ENCODE peak calls at places on chromosomes 5 and 9, in seven cellular contexts. K, Z, V, L, B, X and A are unnamed samples. For H3F3A, the result is how much of the 10 kb centered on the place peaks cover.

GRCh38 chr9:115275753-115276152 is 157.8 kb upstream of the TNC start:
- DNase-seq in Z (no peak), X (no peak), L (no peak), B (no peak), K (no peak), V (no peak), A (peak)

GRCh38 chr5:154842689-154843530 is 7.5 kb downstream of the FAXDC2 start:
- DNase-seq in V (no peak), Z (no peak), K (no peak), L (no peak), B (no peak), X (no peak), A (no peak)

GRCh38 chr9:15873573-15874177 is 320.8 kb downstream of the CCDC171 start:
- DNase-seq in Z (no peak), L (peak), B (peak), K (peak), X (peak), V (peak), A (peak)

GRCh38 chr5:54738118-54738972 is 220.8 kb downstream of the SNX18 start:
- DNase-seq in B (no peak), Z (peak), K (peak), X (no peak), V (no peak), L (no peak), A (peak)

GRCh38 chr5:65142511-65143011 is 339.2 kb downstream of the ADAMTS6 start:
- DNase-seq in K (peak), L (peak), X (no peak), V (peak), Z (no peak), B (no peak), A (peak)

GRCh38 chr5:132054031-132054696 is 6.3 kb upstream of the IL3 start:
- DNase-seq in K (no peak), B (no peak), Z (no peak), X (no peak), L (no peak), V (no peak), A (no peak)

GRCh38 chr9:113593682-113594281 is 130.3 kb downstream of the RGS3 start:
- DNase-seq in V (peak), Z (no peak), X (no peak), K (peak), B (peak), L (peak), A (peak)

GRCh38 chr9:133777111-133777791 is 39.1 kb upstream of the SARDH start:
- DNase-seq in L (no peak), B (no peak), X (no peak), V (no peak), Z (no peak), K (no peak), A (no peak)

GRCh38 chr5:142360607-142361120 is 35.8 kb upstream of the SPRY4 start:
- DNase-seq in B (peak), L (peak), V (peak), X (no peak), K (peak), Z (peak), A (peak)

GRCh38 chr5:121693864-121694263 is 157.8 kb upstream of the FTMT start:
- DNase-seq in L (no peak), B (no peak), K (peak), X (no peak), Z (no peak), V (no peak), A (peak)

GRCh38 chr9:76269789-76270188 is 124.4 kb downstream of the RFK start:
- DNase-seq in V (no peak), B (no peak), K (peak), Z (peak), L (no peak), X (no peak), A (no peak)

GRCh38 chr5:66807743-66808142 is 211.6 kb downstream of the MAST4 start:
- DNase-seq in K (peak), X (no peak), V (peak), L (peak), B (peak), Z (peak), A (peak)

GRCh38 chr5:172730222-172730621 is 40.8 kb downstream of the DUSP1 start:
- DNase-seq in B (no peak), K (no peak), V (no peak), X (no peak), Z (no peak), L (no peak), A (no peak)

GRCh38 chr5:67771221-67771620 is 444.3 kb upstream of the PIK3R1 start:
- DNase-seq in X (no peak), V (no peak), L (no peak), B (no peak), Z (no peak), K (no peak), A (no peak)

GRCh38 chr9:98922721-98923435 is 20.8 kb upstream of the COL15A1 start:
- DNase-seq in B (no peak), X (peak), L (no peak), Z (no peak), K (no peak), V (no peak), A (no peak)

GRCh38 chr5:111737716-111738115 is 19.3 kb downstream of the NREP start:
- DNase-seq in X (no peak), K (peak), Z (no peak), B (no peak), V (no peak), L (no peak), A (peak)

GRCh38 chr9:89247431-89248370 is 63.3 kb upstream of the CKS2 start:
- DNase-seq in K (no peak), B (no peak), Z (peak), V (peak), X (no peak), L (peak), A (peak)

GRCh38 chr5:22044229-22044628 is 808.9 kb downstream of the CDH12 start:
- DNase-seq in X (no peak), V (no peak), K (no peak), L (no peak), Z (no peak), B (no peak), A (no peak)

GRCh38 chr5:77015938-77016569 is 14.2 kb upstream of the AGGF1 start:
- DNase-seq in B (no peak), Z (peak), X (peak), L (peak), V (peak), K (peak), A (peak)

GRCh38 chr9:27258662-27259061 is 38.3 kb downstream of the EQTN start:
- DNase-seq in K (no peak), B (no peak), Z (no peak), X (no peak), V (no peak), L (no peak), A (no peak)

GRCh38 chr5:28961806-28962205 is 1923.4 kb upstream of the CDH9 start:
- DNase-seq in Z (no peak), V (no peak), L (no peak), K (no peak), B (no peak), X (no peak), A (no peak)

GRCh38 chr5:161471551-161471950 is 75.0 kb downstream of the GABRB2 start:
- DNase-seq in V (no peak), L (no peak), X (no peak), K (no peak), Z (no peak), B (no peak), A (no peak)

GRCh38 chr5:160525471-160526261 is 104.0 kb downstream of the PTTG1 start:
- DNase-seq in Z (no peak), B (no peak), K (no peak), V (no peak), X (no peak), L (no peak), A (no peak)

GRCh38 chr9:95588724-95589282 is 72.0 kb upstream of the PTCH1 start:
- DNase-seq in L (no peak), B (no peak), V (no peak), K (no peak), X (no peak), Z (no peak), A (no peak)

GRCh38 chr5:2188661-2189060 is 305.9 kb upstream of the IRX4 start:
- DNase-seq in K (no peak), B (no peak), V (no peak), Z (no peak), L (no peak), X (no peak), A (no peak)

GRCh38 chr9:98538203-98538602 is 170.5 kb downstream of the GABBR2 start:
- DNase-seq in L (no peak), Z (no peak), B (no peak), K (no peak), V (peak), X (no peak), A (no peak)

GRCh38 chr9:116027511-116027910 is 126.1 kb upstream of the PAPPA start:
- DNase-seq in V (no peak), Z (no peak), K (peak), B (no peak), X (no peak), L (no peak), A (peak)

GRCh38 chr5:143435207-143435657 is 31.7 kb upstream of the NR3C1 start:
- DNase-seq in X (peak), Z (no peak), K (no peak), V (no peak), B (no peak), L (no peak), A (no peak)

GRCh38 chr5:20974423-20974822 is 986.4 kb upstream of the CDH18 start:
- DNase-seq in X (no peak), L (no peak), B (no peak), Z (no peak), K (no peak), V (peak), A (peak)

GRCh38 chr5:92163906-92164305 is 780.8 kb upstream of the ARRDC3 start:
- DNase-seq in L (no peak), X (no peak), Z (no peak), V (no peak), B (no peak), K (no peak), A (no peak)

GRCh38 chr5:16983022-16983639 is 47.0 kb upstream of the MYO10 start:
- DNase-seq in X (no peak), V (no peak), B (no peak), K (no peak), Z (no peak), L (no peak), A (no peak)

GRCh38 chr5:150446103-150446502 is 3.4 kb downstream of the RPS14 start:
- DNase-seq in B (no peak), L (no peak), Z (no peak), V (no peak), X (no peak), K (no peak), A (no peak)

GRCh38 chr5:150448353-150448752 is 1.2 kb downstream of the RPS14 start:
- DNase-seq in L (no peak), X (no peak), B (no peak), Z (no peak), V (no peak), K (peak), A (no peak)

GRCh38 chr5:150448960-150449490 is 514 bp downstream of the RPS14 start:
- DNase-seq in X (no peak), B (no peak), Z (no peak), V (no peak), K (peak), L (peak), A (no peak)

GRCh38 chr5:150446583-150446982 is 3.0 kb downstream of the RPS14 start:
- DNase-seq in Z (no peak), X (no peak), K (no peak), B (no peak), V (no peak), L (no peak), A (no peak)

GRCh38 chr5:150447188-150447587 is 2.4 kb downstream of the RPS14 start:
- DNase-seq in Z (no peak), V (no peak), K (no peak), X (no peak), B (no peak), L (no peak), A (no peak)
- H3F3A ChIP-seq in Z (half or more), V (half or more), K (half or more), X (under half), B (half or more), L (half or more), A (under half)

DNA sequence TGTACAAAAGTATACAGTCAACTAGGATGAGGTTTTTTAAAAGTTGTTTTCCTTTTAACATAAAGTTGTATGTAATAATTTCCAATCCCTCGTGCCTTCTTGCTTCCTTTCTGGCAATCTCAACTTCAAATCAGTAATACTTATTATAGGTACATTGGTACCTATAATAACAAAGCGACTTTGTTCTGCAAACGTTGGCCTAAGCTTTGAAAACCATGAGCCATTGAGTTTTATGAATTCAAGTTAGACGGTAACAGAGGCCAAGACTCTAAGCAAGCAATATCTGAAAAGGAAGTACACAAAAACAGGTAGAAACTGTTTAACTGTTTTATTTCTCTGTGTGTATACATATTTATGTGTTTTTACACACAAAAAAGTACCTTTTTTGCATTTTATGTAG is 135.2 kb upstream of the GRHPR start:
- DNase-seq in L (no peak), X (no peak), Z (no peak), V (no peak), B (no peak), K (no peak), A (no peak)
- H3F3A ChIP-seq in L (under half), X (under half), Z (under half), V (under half), B (half or more), K (under half), A (under half)

GRCh38 chr9:131735238-131736181 is 4.4 kb downstream of the RAPGEF1 start:
- DNase-seq in L (no peak), V (no peak), B (no peak), K (peak), Z (no peak), X (no peak), A (peak)

GRCh38 chr9:131732636-131733340 is 7.1 kb downstream of the RAPGEF1 start:
- DNase-seq in Z (no peak), V (peak), K (no peak), X (no peak), B (no peak), L (no peak), A (no peak)

GRCh38 chr9:131734781-131735180 is 5.1 kb downstream of the RAPGEF1 start:
- DNase-seq in B (no peak), L (no peak), V (no peak), K (no peak), Z (no peak), X (no peak), A (no peak)

GRCh38 chr9:131733601-131734061 is 6.2 kb downstream of the RAPGEF1 start:
- DNase-seq in B (peak), X (peak), V (peak), L (no peak), K (peak), Z (peak), A (peak)

DNA sequence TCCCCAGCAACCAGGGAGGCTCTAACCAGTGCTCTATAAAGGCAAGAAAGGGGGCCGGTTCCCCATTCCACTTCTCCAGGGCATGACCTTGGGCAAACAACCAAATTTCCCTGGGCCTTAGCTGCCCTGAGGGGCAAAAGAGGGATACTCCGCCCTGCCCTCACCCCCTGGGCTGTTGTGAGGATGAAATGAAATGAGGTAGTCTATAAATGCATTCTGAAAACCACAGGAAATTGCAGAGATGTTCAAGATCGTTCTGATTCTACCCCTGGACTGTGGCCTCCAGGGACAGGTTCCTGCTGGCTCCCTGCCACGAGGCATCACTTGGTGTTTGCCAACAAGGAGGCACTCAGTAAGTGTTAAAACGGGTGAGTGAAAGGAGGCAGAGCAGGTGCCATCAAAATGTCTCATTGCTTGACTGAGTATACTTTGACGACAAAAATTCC is 5.7 kb downstream of the RAPGEF1 start:
- DNase-seq in K (peak), X (peak), V (no peak), B (peak), L (no peak), Z (peak), A (peak)
- H3F3A ChIP-seq in K (under half), X (under half), V (under half), B (under half), L (under half), Z (under half), A (under half)

DNA sequence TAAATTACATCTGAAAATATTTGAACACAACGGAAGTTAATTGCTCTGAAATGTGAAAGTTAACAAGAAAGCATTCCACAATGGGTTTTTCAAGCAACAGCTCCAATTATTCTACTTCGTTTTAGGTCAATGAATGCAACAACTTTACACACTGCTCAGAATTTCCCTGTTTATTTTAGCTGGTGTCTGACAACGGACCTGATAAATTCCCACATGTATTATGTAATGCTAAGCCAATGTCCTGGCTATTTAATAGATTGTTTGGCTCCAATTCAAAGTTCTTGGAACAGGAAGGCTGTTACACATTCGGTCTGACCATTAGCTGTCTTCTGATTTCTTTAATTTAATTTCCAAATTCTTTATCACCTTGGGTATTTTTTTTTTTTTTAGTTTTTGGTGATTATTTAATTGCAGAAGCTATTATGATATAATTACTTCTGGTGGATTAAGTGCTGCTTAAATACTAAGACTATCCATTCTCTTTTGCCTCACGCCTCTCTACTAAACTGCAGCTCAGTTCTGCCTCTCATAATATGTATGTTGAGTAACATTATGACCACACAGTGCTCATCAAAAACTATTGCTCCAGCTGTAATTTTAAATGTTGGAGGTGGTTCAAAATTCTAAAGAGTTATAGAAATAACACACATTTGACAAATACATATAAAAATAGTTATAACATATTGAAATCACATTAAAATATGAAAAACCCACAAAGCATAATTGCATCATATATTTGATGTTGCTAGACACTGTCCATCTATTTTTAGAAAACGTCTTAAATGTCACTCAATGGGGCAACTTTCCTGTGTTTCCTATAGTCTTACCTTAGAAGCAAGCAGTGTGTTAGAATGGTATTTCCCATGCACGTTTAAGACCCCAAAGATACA is 57.8 kb downstream of the MEF2C start:
- DNase-seq in V (no peak), Z (no peak), K (peak), L (no peak), X (peak), B (no peak), A (peak)
- H3F3A ChIP-seq in V (under half), Z (under half), K (under half), L (under half), X (half or more), B (under half), A (under half)

DNA sequence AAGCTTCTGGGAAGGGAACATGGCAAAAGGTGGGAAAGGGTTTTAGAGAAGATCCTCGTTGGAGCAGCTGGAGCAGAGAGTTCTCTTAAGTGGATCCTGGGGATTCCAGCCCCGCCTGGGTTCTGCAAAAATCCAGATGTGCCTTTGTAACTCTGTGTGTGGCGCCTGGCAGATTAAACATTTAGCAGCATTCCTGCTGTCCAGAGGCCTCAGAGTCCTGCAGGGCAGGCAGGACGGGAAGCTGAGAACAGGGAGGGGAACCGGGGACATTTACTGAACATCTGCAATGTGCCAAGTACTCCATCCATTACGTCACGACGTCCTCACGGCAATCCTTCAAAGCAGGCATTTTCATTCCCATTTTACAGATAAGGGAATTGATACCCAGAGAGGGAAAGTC is 6.0 kb downstream of the EIF4E1B start:
- DNase-seq in L (peak), B (no peak), X (no peak), V (no peak), K (peak), Z (no peak), A (no peak)
- H3F3A ChIP-seq in L (under half), B (under half), X (under half), V (under half), K (under half), Z (under half), A (under half)